ENCODE peak calls at places on chromosomes 6 and 20, in four cellular contexts. One of them, this sample, is unnamed. For H3K9me3, the result is how much of the 10 kb centered on the place peaks cover.

GRCh38 chr20:38844963-38845362 is 39.5 kb downstream of the PPP1R16B start:
- DNase-seq in HCT116: no peak
- DNase-seq in prostate gland: no peak
- DNase-seq in breast epithelium: no peak
- DNase-seq in this sample: no peak

GRCh38 chr20:35883341-35883777 is 70.9 kb downstream of the SCAND1 start:
- DNase-seq in HCT116: no peak
- DNase-seq in breast epithelium: no peak
- DNase-seq in prostate gland: no peak
- DNase-seq in this sample: no peak

GRCh38 chr20:41268402-41268801 is 49.1 kb downstream of the ZHX3 start:
- DNase-seq in breast epithelium: no peak
- DNase-seq in prostate gland: no peak
- DNase-seq in HCT116: no peak
- DNase-seq in this sample: no peak

GRCh38 chr20:3788685-3789155 is 2.2 kb upstream of the CENPB start:
- DNase-seq in HCT116: no peak
- DNase-seq in breast epithelium: no peak
- DNase-seq in prostate gland: no peak
- DNase-seq in this sample: peak

GRCh38 chr6:42075159-42075838 is 25.0 kb downstream of the TAF8 start:
- DNase-seq in breast epithelium: peak
- DNase-seq in prostate gland: peak
- DNase-seq in HCT116: no peak
- DNase-seq in this sample: peak

GRCh38 chr6:112149719-112150263 is 62.4 kb downstream of the FAM229B start:
- DNase-seq in prostate gland: no peak
- DNase-seq in HCT116: no peak
- DNase-seq in breast epithelium: no peak
- DNase-seq in this sample: no peak

GRCh38 chr6:170098428-170099170 is 192.3 kb downstream of the DLL1 start:
- DNase-seq in breast epithelium: no peak
- DNase-seq in prostate gland: no peak
- DNase-seq in HCT116: no peak
- DNase-seq in this sample: peak

GRCh38 chr6:131101911-131102680 is 33.2 kb upstream of the AKAP7 start:
- DNase-seq in prostate gland: no peak
- DNase-seq in HCT116: no peak
- DNase-seq in breast epithelium: no peak
- DNase-seq in this sample: no peak

GRCh38 chr6:27894839-27895762 is 17.1 kb downstream of the OR2B2 start:
- DNase-seq in prostate gland: peak
- DNase-seq in HCT116: peak
- DNase-seq in breast epithelium: peak
- DNase-seq in this sample: no peak

GRCh38 chr20:49318430-49319203 is 40.8 kb upstream of the ZNFX1 start:
- DNase-seq in prostate gland: no peak
- DNase-seq in HCT116: no peak
- DNase-seq in breast epithelium: no peak
- DNase-seq in this sample: peak

GRCh38 chr6:140790109-140790508 is 1342.6 kb upstream of the GJE1 start:
- DNase-seq in breast epithelium: no peak
- DNase-seq in prostate gland: no peak
- DNase-seq in HCT116: no peak
- DNase-seq in this sample: no peak

GRCh38 chr6:108866798-108867197 is 18.6 kb downstream of the ARMC2 start:
- DNase-seq in HCT116: no peak
- DNase-seq in breast epithelium: no peak
- DNase-seq in prostate gland: no peak
- DNase-seq in this sample: no peak

GRCh38 chr6:25435397-25435985 is 156.3 kb downstream of the CARMIL1 start:
- DNase-seq in breast epithelium: peak
- DNase-seq in prostate gland: no peak
- DNase-seq in HCT116: no peak
- DNase-seq in this sample: no peak

GRCh38 chr6:130913119-130913518 is 85.9 kb downstream of the SMLR1 start:
- DNase-seq in prostate gland: no peak
- DNase-seq in HCT116: no peak
- DNase-seq in breast epithelium: no peak
- DNase-seq in this sample: no peak

GRCh38 chr6:147081210-147081609 is 123.0 kb upstream of the STXBP5 start:
- DNase-seq in prostate gland: no peak
- DNase-seq in breast epithelium: no peak
- DNase-seq in HCT116: peak
- DNase-seq in this sample: no peak

GRCh38 chr6:149642829-149643580 is 5.5 kb downstream of the KATNA1 start:
- DNase-seq in HCT116: no peak
- DNase-seq in breast epithelium: no peak
- DNase-seq in prostate gland: no peak
- DNase-seq in this sample: no peak

GRCh38 chr6:149646599-149646998 is 1.9 kb downstream of the KATNA1 start:
- DNase-seq in breast epithelium: no peak
- DNase-seq in prostate gland: no peak
- DNase-seq in HCT116: no peak
- DNase-seq in this sample: no peak

GRCh38 chr6:149651056-149651455 is 2.5 kb upstream of the KATNA1 start:
- DNase-seq in HCT116: no peak
- DNase-seq in prostate gland: no peak
- DNase-seq in breast epithelium: no peak
- DNase-seq in this sample: no peak

GRCh38 chr6:149648148-149649145 is at the start of gene KATNA1:
- DNase-seq in prostate gland: peak
- DNase-seq in HCT116: peak
- DNase-seq in breast epithelium: peak
- DNase-seq in this sample: peak
- TF ChIP-seq POLR2AphosphoS5 in prostate gland: peak
- TF ChIP-seq POLR2AphosphoS5 in HCT116: peak
- TF ChIP-seq POLR2AphosphoS5 in breast epithelium: peak
- TF ChIP-seq POLR2AphosphoS5 in this sample: peak

DNA sequence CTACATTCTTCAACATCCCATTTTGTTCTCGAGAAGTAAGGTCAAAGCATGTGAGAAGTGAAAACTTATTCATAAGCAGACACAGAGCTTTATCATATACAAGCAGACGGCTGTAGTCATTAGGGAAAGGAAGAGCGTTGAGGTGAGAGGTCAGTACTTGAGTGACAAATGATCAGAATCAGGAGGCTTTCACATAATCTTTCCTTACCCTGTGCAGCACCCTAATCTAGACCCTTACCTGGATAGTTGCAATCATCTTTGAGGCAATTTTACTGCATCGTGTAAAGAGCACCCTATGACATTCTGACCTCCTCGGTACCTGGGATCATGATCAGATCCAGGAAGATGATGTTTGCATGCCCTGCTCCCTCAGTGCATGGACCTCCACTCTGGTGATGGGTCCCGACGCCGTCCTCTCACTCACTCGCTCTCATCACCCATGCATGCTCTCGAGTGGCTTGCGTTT is 62.7 kb downstream of the RNF182 start:
- DNase-seq in breast epithelium: no peak
- DNase-seq in HCT116: no peak
- DNase-seq in prostate gland: no peak
- DNase-seq in this sample: no peak
- H3K9me3 ChIP-seq in breast epithelium: under half
- H3K9me3 ChIP-seq in HCT116: under half
- H3K9me3 ChIP-seq in prostate gland: under half
- H3K9me3 ChIP-seq in this sample: under half

DNA sequence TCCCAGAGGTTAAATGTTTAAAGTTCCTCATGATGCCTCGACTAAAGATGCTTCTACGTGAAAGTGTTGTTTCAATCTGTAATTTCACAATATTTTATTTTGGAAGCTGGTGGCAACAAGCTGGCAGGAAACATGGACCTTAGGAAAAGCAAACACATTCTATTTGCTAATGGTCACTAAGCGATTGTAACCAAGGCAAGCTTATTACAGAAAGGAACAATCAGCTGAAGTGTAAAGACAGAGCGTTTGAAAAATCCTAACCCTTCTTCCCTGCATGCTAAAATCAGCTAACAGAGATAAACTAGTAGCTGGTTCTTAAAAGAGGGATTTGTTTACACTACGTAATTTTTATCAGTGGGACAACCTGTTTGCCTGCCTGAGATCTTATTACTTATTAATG is 50.0 kb downstream of the IL20RA start:
- DNase-seq in breast epithelium: no peak
- DNase-seq in HCT116: no peak
- DNase-seq in prostate gland: no peak
- DNase-seq in this sample: no peak
- TF ChIP-seq POLR2AphosphoS5 in breast epithelium: no peak
- TF ChIP-seq POLR2AphosphoS5 in HCT116: no peak
- TF ChIP-seq POLR2AphosphoS5 in prostate gland: peak
- TF ChIP-seq POLR2AphosphoS5 in this sample: no peak

GRCh38 chr20:30595698-30596097 is 661.8 kb upstream of the DEFB115 start:
- DNase-seq in HCT116: no peak
- DNase-seq in prostate gland: no peak
- DNase-seq in breast epithelium: no peak
- DNase-seq in this sample: no peak

GRCh38 chr20:30598460-30599230 is 658.8 kb upstream of the DEFB115 start:
- DNase-seq in prostate gland: no peak
- DNase-seq in HCT116: no peak
- DNase-seq in breast epithelium: no peak
- DNase-seq in this sample: no peak

GRCh38 chr20:30601974-30602373 is 655.5 kb upstream of the DEFB115 start:
- DNase-seq in prostate gland: no peak
- DNase-seq in HCT116: no peak
- DNase-seq in breast epithelium: no peak
- DNase-seq in this sample: no peak

GRCh38 chr20:30602424-30602823 is 655.0 kb upstream of the DEFB115 start:
- DNase-seq in HCT116: no peak
- DNase-seq in breast epithelium: no peak
- DNase-seq in prostate gland: no peak
- DNase-seq in this sample: no peak

GRCh38 chr20:30599990-30600389 is 657.5 kb upstream of the DEFB115 start:
- DNase-seq in prostate gland: no peak
- DNase-seq in HCT116: no peak
- DNase-seq in breast epithelium: no peak
- DNase-seq in this sample: no peak
- H3K9me3 ChIP-seq in prostate gland: under half
- H3K9me3 ChIP-seq in HCT116: under half
- H3K9me3 ChIP-seq in breast epithelium: under half
- H3K9me3 ChIP-seq in this sample: under half

GRCh38 chr6:30541515-30542403 is 14.5 kb downstream of the GNL1 start:
- DNase-seq in prostate gland: peak
- DNase-seq in HCT116: peak
- DNase-seq in breast epithelium: peak
- DNase-seq in this sample: peak
- TF ChIP-seq POLR2AphosphoS5 in prostate gland: peak
- TF ChIP-seq POLR2AphosphoS5 in HCT116: no peak
- TF ChIP-seq POLR2AphosphoS5 in breast epithelium: peak
- TF ChIP-seq POLR2AphosphoS5 in this sample: no peak

This sample was measured in spleen.